ENCODE peak calls at places on chromosomes 12 and 14, in six cellular contexts. One of them, this sample, is unnamed.

GRCh38 chr14:105026789-105027563 is 6.1 kb upstream of the CDCA4 start:
- DNase-seq in left ventricle myocardium inferior: no peak
- DNase-seq in Jurkat, Clone E6-1: peak
- DNase-seq in HL-60: no peak
- DNase-seq in testis: no peak
- DNase-seq in fibroblast of the aortic adventitia: peak
- DNase-seq in this sample: no peak

GRCh38 chr12:103505371-103506236 is 9.8 kb upstream of the C12orf42 start:
- DNase-seq in left ventricle myocardium inferior: no peak
- DNase-seq in Jurkat, Clone E6-1: no peak
- DNase-seq in HL-60: no peak
- DNase-seq in testis: no peak
- DNase-seq in fibroblast of the aortic adventitia: no peak
- DNase-seq in this sample: no peak

GRCh38 chr12:116415408-116416108 is 138.1 kb upstream of the MED13L start:
- DNase-seq in left ventricle myocardium inferior: no peak
- DNase-seq in Jurkat, Clone E6-1: no peak
- DNase-seq in HL-60: no peak
- DNase-seq in testis: no peak
- DNase-seq in fibroblast of the aortic adventitia: no peak
- DNase-seq in this sample: no peak

GRCh38 chr12:82896979-82897378 is 210.3 kb downstream of the TMTC2 start:
- DNase-seq in left ventricle myocardium inferior: no peak
- DNase-seq in Jurkat, Clone E6-1: no peak
- DNase-seq in HL-60: no peak
- DNase-seq in testis: no peak
- DNase-seq in fibroblast of the aortic adventitia: peak
- DNase-seq in this sample: no peak

GRCh38 chr12:67741234-67741633 is 92.7 kb downstream of the DYRK2 start:
- DNase-seq in left ventricle myocardium inferior: no peak
- DNase-seq in Jurkat, Clone E6-1: no peak
- DNase-seq in HL-60: no peak
- DNase-seq in testis: no peak
- DNase-seq in fibroblast of the aortic adventitia: no peak
- DNase-seq in this sample: no peak

GRCh38 chr12:123160801-123161487 is 10.1 kb upstream of the PITPNM2 start:
- DNase-seq in left ventricle myocardium inferior: no peak
- DNase-seq in Jurkat, Clone E6-1: no peak
- DNase-seq in HL-60: no peak
- DNase-seq in testis: peak
- DNase-seq in fibroblast of the aortic adventitia: no peak
- DNase-seq in this sample: no peak

GRCh38 chr12:17358850-17359249 is 731.1 kb downstream of the RERGL start:
- DNase-seq in left ventricle myocardium inferior: no peak
- DNase-seq in Jurkat, Clone E6-1: no peak
- DNase-seq in HL-60: no peak
- DNase-seq in testis: no peak
- DNase-seq in fibroblast of the aortic adventitia: no peak
- DNase-seq in this sample: no peak

GRCh38 chr12:108640802-108641445 is 7.2 kb upstream of the SELPLG start:
- DNase-seq in left ventricle myocardium inferior: peak
- DNase-seq in Jurkat, Clone E6-1: no peak
- DNase-seq in HL-60: peak
- DNase-seq in testis: peak
- DNase-seq in fibroblast of the aortic adventitia: peak
- DNase-seq in this sample: no peak

GRCh38 chr14:74506408-74506807 is 12.8 kb downstream of the ISCA2 start:
- DNase-seq in left ventricle myocardium inferior: no peak
- DNase-seq in Jurkat, Clone E6-1: no peak
- DNase-seq in HL-60: no peak
- DNase-seq in testis: no peak
- DNase-seq in fibroblast of the aortic adventitia: no peak
- DNase-seq in this sample: no peak

GRCh38 chr12:13371367-13371766 is 174.8 kb downstream of the EMP1 start:
- DNase-seq in left ventricle myocardium inferior: no peak
- DNase-seq in Jurkat, Clone E6-1: no peak
- DNase-seq in HL-60: no peak
- DNase-seq in testis: no peak
- DNase-seq in fibroblast of the aortic adventitia: no peak
- DNase-seq in this sample: no peak

GRCh38 chr12:5889381-5890047 is 55.5 kb downstream of the ANO2 start:
- DNase-seq in left ventricle myocardium inferior: no peak
- DNase-seq in Jurkat, Clone E6-1: peak
- DNase-seq in HL-60: peak
- DNase-seq in testis: no peak
- DNase-seq in fibroblast of the aortic adventitia: no peak
- DNase-seq in this sample: peak

GRCh38 chr14:63752449-63753169 is 24.7 kb upstream of the SGPP1 start:
- DNase-seq in left ventricle myocardium inferior: no peak
- DNase-seq in Jurkat, Clone E6-1: no peak
- DNase-seq in HL-60: peak
- DNase-seq in testis: no peak
- DNase-seq in fibroblast of the aortic adventitia: peak
- DNase-seq in this sample: no peak

GRCh38 chr14:100523536-100524025 is 63.6 kb downstream of the BEGAIN start:
- DNase-seq in left ventricle myocardium inferior: peak
- DNase-seq in Jurkat, Clone E6-1: no peak
- DNase-seq in HL-60: no peak
- DNase-seq in testis: no peak
- DNase-seq in fibroblast of the aortic adventitia: no peak
- DNase-seq in this sample: no peak

GRCh38 chr12:55707841-55708694 is at the start of gene ITGA7:
- DNase-seq in left ventricle myocardium inferior: peak
- DNase-seq in Jurkat, Clone E6-1: no peak
- DNase-seq in HL-60: no peak
- DNase-seq in testis: peak
- DNase-seq in fibroblast of the aortic adventitia: no peak
- DNase-seq in this sample: peak

GRCh38 chr12:75011120-75011519 is 198.5 kb downstream of the KCNC2 start:
- DNase-seq in left ventricle myocardium inferior: no peak
- DNase-seq in Jurkat, Clone E6-1: no peak
- DNase-seq in HL-60: no peak
- DNase-seq in testis: no peak
- DNase-seq in fibroblast of the aortic adventitia: no peak
- DNase-seq in this sample: no peak

GRCh38 chr12:127595506-127595905 is 671.5 kb upstream of the TMEM132C start:
- DNase-seq in left ventricle myocardium inferior: no peak
- DNase-seq in Jurkat, Clone E6-1: no peak
- DNase-seq in HL-60: no peak
- DNase-seq in testis: no peak
- DNase-seq in fibroblast of the aortic adventitia: no peak
- DNase-seq in this sample: no peak

GRCh38 chr12:96399081-96399918 is 939 bp downstream of the CDK17 start:
- DNase-seq in left ventricle myocardium inferior: peak
- DNase-seq in Jurkat, Clone E6-1: peak
- DNase-seq in HL-60: peak
- DNase-seq in testis: peak
- DNase-seq in fibroblast of the aortic adventitia: peak
- DNase-seq in this sample: peak

GRCh38 chr12:103855036-103855712 is 14.1 kb upstream of the NT5DC3 start:
- DNase-seq in left ventricle myocardium inferior: no peak
- DNase-seq in Jurkat, Clone E6-1: no peak
- DNase-seq in HL-60: no peak
- DNase-seq in testis: no peak
- DNase-seq in fibroblast of the aortic adventitia: peak
- DNase-seq in this sample: no peak

GRCh38 chr14:104554608-104555401 is 24.8 kb upstream of the C14orf180 start:
- DNase-seq in left ventricle myocardium inferior: peak
- DNase-seq in Jurkat, Clone E6-1: no peak
- DNase-seq in HL-60: no peak
- DNase-seq in testis: peak
- DNase-seq in fibroblast of the aortic adventitia: no peak
- DNase-seq in this sample: peak

GRCh38 chr12:128056299-128056885 is 210.6 kb upstream of the TMEM132C start:
- DNase-seq in left ventricle myocardium inferior: no peak
- DNase-seq in Jurkat, Clone E6-1: no peak
- DNase-seq in HL-60: no peak
- DNase-seq in testis: no peak
- DNase-seq in fibroblast of the aortic adventitia: no peak
- DNase-seq in this sample: no peak

GRCh38 chr12:47985596-47986265 is 18.5 kb downstream of the COL2A1 start:
- DNase-seq in left ventricle myocardium inferior: no peak
- DNase-seq in Jurkat, Clone E6-1: no peak
- DNase-seq in HL-60: no peak
- DNase-seq in testis: no peak
- DNase-seq in fibroblast of the aortic adventitia: no peak
- DNase-seq in this sample: no peak

GRCh38 chr12:93857279-93857894 is 180.2 kb downstream of the CRADD start:
- DNase-seq in left ventricle myocardium inferior: no peak
- DNase-seq in Jurkat, Clone E6-1: no peak
- DNase-seq in HL-60: no peak
- DNase-seq in testis: no peak
- DNase-seq in fibroblast of the aortic adventitia: peak
- DNase-seq in this sample: no peak

GRCh38 chr12:100168562-100168961 is 25.9 kb upstream of the BLTP3B start:
- DNase-seq in left ventricle myocardium inferior: no peak
- DNase-seq in Jurkat, Clone E6-1: no peak
- DNase-seq in HL-60: no peak
- DNase-seq in testis: no peak
- DNase-seq in fibroblast of the aortic adventitia: no peak
- DNase-seq in this sample: no peak

GRCh38 chr12:100163416-100164152 is 20.9 kb upstream of the BLTP3B start:
- DNase-seq in left ventricle myocardium inferior: peak
- DNase-seq in Jurkat, Clone E6-1: peak
- DNase-seq in HL-60: peak
- DNase-seq in testis: peak
- DNase-seq in fibroblast of the aortic adventitia: peak
- DNase-seq in this sample: peak

GRCh38 chr12:100165356-100165755 is 22.7 kb upstream of the BLTP3B start:
- DNase-seq in left ventricle myocardium inferior: no peak
- DNase-seq in Jurkat, Clone E6-1: no peak
- DNase-seq in HL-60: no peak
- DNase-seq in testis: no peak
- DNase-seq in fibroblast of the aortic adventitia: no peak
- DNase-seq in this sample: no peak

GRCh38 chr12:100166232-100166631 is 23.6 kb upstream of the BLTP3B start:
- DNase-seq in left ventricle myocardium inferior: no peak
- DNase-seq in Jurkat, Clone E6-1: no peak
- DNase-seq in HL-60: no peak
- DNase-seq in testis: no peak
- DNase-seq in fibroblast of the aortic adventitia: no peak
- DNase-seq in this sample: no peak

GRCh38 chr12:100164153-100164704 is 21.6 kb upstream of the BLTP3B start:
- DNase-seq in left ventricle myocardium inferior: no peak
- DNase-seq in Jurkat, Clone E6-1: no peak
- DNase-seq in HL-60: peak
- DNase-seq in testis: no peak
- DNase-seq in fibroblast of the aortic adventitia: no peak
- DNase-seq in this sample: no peak
- H3K4me3 ChIP-seq in left ventricle myocardium inferior: peak
- H3K4me3 ChIP-seq in Jurkat, Clone E6-1: peak
- H3K4me3 ChIP-seq in HL-60: peak
- H3K4me3 ChIP-seq in testis: no peak
- H3K4me3 ChIP-seq in fibroblast of the aortic adventitia: peak
- H3K4me3 ChIP-seq in this sample: peak

DNA sequence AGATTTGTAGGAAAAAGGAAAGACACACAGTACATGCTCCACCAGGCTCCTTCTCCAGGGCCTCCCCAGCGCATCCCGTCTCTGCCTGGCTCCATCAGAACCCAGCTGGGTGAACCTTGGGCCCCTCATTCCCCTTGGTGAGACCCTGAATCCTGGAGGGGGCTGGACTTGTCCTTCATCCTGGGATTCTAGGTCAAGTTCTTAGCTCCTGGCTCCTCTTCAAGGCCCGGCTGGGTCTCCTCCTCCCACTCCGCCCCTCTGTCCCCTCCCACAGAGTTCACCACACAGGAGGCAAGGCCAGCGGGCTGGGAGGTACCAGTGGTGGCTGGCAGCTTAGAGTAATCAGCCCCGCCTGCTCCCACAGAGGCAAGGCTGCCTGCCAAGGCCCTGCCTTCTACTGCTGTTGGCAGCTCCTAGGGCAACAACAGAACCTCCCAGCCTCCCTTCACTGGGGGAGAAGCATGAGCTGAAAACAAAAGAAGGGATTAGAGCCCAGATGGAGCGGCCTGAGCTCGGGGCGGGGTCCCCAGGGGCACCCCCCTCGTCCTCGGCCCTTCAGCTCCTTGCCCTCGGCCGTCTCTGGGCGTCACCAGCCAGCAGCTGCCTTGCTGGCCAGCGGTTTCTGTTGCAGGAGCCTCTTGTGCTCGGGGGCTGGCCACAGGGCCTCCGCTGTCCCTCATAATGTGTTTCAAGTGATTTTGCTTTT is 49.4 kb downstream of the PSMA6 start:
- DNase-seq in left ventricle myocardium inferior: peak
- DNase-seq in Jurkat, Clone E6-1: peak
- DNase-seq in HL-60: peak
- DNase-seq in testis: peak
- DNase-seq in fibroblast of the aortic adventitia: peak
- DNase-seq in this sample: peak
- H3K4me3 ChIP-seq in left ventricle myocardium inferior: peak
- H3K4me3 ChIP-seq in Jurkat, Clone E6-1: no peak
- H3K4me3 ChIP-seq in HL-60: no peak
- H3K4me3 ChIP-seq in testis: no peak
- H3K4me3 ChIP-seq in fibroblast of the aortic adventitia: no peak
- H3K4me3 ChIP-seq in this sample: no peak

GRCh38 chr14:28769358-28769757 is 2.8 kb downstream of the FOXG1 start:
- DNase-seq in left ventricle myocardium inferior: no peak
- DNase-seq in Jurkat, Clone E6-1: no peak
- DNase-seq in HL-60: no peak
- DNase-seq in testis: no peak
- DNase-seq in fibroblast of the aortic adventitia: no peak
- DNase-seq in this sample: no peak
- H3K4me3 ChIP-seq in left ventricle myocardium inferior: no peak
- H3K4me3 ChIP-seq in Jurkat, Clone E6-1: no peak
- H3K4me3 ChIP-seq in HL-60: no peak
- H3K4me3 ChIP-seq in testis: no peak
- H3K4me3 ChIP-seq in fibroblast of the aortic adventitia: no peak
- H3K4me3 ChIP-seq in this sample: peak

DNA sequence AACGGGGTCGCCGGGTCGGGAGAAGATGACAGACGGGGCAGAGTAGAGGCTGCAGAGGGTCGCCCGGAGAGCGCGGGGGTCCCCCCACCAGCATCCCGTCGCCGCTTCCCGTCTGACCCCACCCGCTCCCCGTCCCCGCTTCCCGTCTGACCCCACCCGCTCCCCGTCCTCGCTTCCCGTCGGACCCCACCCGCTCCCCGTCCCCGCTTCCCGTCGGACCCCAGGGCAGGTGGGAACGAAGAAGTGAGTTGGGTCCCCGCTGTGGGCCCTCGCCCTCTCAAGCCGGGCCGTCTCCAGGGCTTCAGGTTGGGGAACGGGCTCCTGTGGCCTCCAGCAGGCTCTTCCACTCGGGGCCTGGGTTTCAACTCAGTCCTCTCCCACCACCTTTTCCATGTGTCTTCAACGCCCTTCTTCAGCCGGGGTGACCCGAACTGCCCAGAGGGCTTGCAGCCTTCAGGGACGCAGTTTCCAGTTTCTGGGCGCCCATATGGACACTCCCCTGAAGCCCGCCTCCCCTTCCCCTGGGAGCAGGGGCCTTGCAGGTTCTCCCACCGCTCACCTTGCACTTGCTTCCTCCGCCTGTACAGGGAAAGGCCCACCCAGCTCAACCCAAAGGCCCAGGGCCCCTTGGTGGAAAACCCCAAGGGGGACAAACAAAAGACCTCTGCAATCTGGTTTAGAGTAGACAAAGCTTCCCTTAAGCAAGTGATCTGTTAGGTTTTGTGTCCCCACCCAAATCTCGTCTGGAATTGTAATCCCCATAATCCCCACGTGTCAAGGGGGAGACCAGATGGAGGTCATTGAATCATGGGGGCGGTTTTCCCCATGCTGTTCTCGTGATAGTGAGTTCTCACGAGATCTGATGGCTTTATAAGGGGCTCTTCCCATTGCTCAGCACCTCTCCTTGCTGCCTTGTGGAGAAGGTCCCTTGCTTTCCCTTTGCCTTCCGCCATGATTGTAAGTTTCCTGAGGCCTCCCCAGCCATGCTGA is 66.5 kb downstream of the TNFAIP2 start:
- DNase-seq in left ventricle myocardium inferior: no peak
- DNase-seq in Jurkat, Clone E6-1: no peak
- DNase-seq in HL-60: no peak
- DNase-seq in testis: peak
- DNase-seq in fibroblast of the aortic adventitia: no peak
- DNase-seq in this sample: no peak
- H3K4me3 ChIP-seq in left ventricle myocardium inferior: peak
- H3K4me3 ChIP-seq in Jurkat, Clone E6-1: no peak
- H3K4me3 ChIP-seq in HL-60: no peak
- H3K4me3 ChIP-seq in testis: peak
- H3K4me3 ChIP-seq in fibroblast of the aortic adventitia: no peak
- H3K4me3 ChIP-seq in this sample: peak